ENCODE peak calls at places on chromosomes 1 and 21, in nine cellular contexts. O, N, I, R, F, E, D, X and S are unnamed samples.

GRCh38 chr1:9284061-9284460 is 8.6 kb upstream of the SPSB1 start:
- DNase-seq in O (no peak), N (no peak), I (no peak), R (no peak), F (no peak), E (no peak), D (no peak), X (no peak), S (no peak)

GRCh38 chr1:239763850-239764249 is 327.8 kb upstream of the FMN2 start:
- DNase-seq in O (no peak), N (no peak), I (no peak), R (no peak), F (no peak), E (no peak), D (no peak), X (no peak), S (no peak)

GRCh38 chr21:45417256-45417950 is 12.4 kb downstream of the COL18A1 start:
- DNase-seq in O (no peak), N (no peak), I (no peak), R (no peak), F (no peak), E (no peak), D (no peak), X (no peak), S (no peak)

GRCh38 chr1:229101011-229101410 is 169.9 kb upstream of the RAB4A start:
- DNase-seq in O (no peak), N (no peak), I (no peak), R (no peak), F (no peak), E (no peak), D (no peak), X (no peak), S (no peak)

GRCh38 chr1:65001238-65001792 is 35.0 kb upstream of the JAK1 start:
- DNase-seq in O (no peak), N (no peak), I (peak), R (no peak), F (no peak), E (no peak), D (no peak), X (no peak), S (peak)

GRCh38 chr1:43539726-43540434 is 9.2 kb downstream of the PTPRF start:
- DNase-seq in O (no peak), N (no peak), I (no peak), R (no peak), F (no peak), E (no peak), D (no peak), X (no peak), S (no peak)

GRCh38 chr1:87410771-87411170 is 82.1 kb downstream of the LMO4 start:
- DNase-seq in O (no peak), N (no peak), I (no peak), R (no peak), F (peak), E (no peak), D (no peak), X (no peak), S (no peak)

GRCh38 chr1:116544588-116545358 is 26.1 kb downstream of the CD58 start:
- DNase-seq in O (no peak), N (no peak), I (no peak), R (no peak), F (no peak), E (no peak), D (no peak), X (no peak), S (no peak)

GRCh38 chr1:150778409-150778808 is 12.8 kb upstream of the CTSS start:
- DNase-seq in O (no peak), N (no peak), I (no peak), R (no peak), F (no peak), E (no peak), D (no peak), X (no peak), S (no peak)

GRCh38 chr1:14929547-14930223 is 223.9 kb upstream of the TMEM51 start:
- DNase-seq in O (no peak), N (no peak), I (peak), R (no peak), F (no peak), E (no peak), D (no peak), X (no peak), S (no peak)

GRCh38 chr21:45364464-45365185 is 40.3 kb upstream of the COL18A1 start:
- DNase-seq in O (no peak), N (peak), I (no peak), R (no peak), F (no peak), E (no peak), D (no peak), X (no peak), S (no peak)

GRCh38 chr1:92084651-92085050 is 4.5 kb downstream of the BTBD8 start:
- DNase-seq in O (no peak), N (no peak), I (no peak), R (no peak), F (no peak), E (no peak), D (no peak), X (no peak), S (no peak)

GRCh38 chr1:217363319-217363718 is 267.6 kb downstream of the GPATCH2 start:
- DNase-seq in O (no peak), N (no peak), I (no peak), R (no peak), F (no peak), E (no peak), D (no peak), X (no peak), S (no peak)

GRCh38 chr21:32653326-32653901 is 41.2 kb upstream of the CFAP298 start:
- DNase-seq in O (peak), N (peak), I (peak), R (no peak), F (peak), E (peak), D (peak), X (peak), S (peak)

GRCh38 chr1:236508593-236509027 is 15.2 kb upstream of the LGALS8 start:
- DNase-seq in O (no peak), N (no peak), I (no peak), R (peak), F (no peak), E (no peak), D (no peak), X (no peak), S (no peak)

GRCh38 chr1:12338793-12339192 is 109.0 kb downstream of the VPS13D start:
- DNase-seq in O (no peak), N (no peak), I (no peak), R (no peak), F (no peak), E (no peak), D (no peak), X (no peak), S (no peak)

GRCh38 chr1:12333036-12333785 is 103.4 kb downstream of the VPS13D start:
- DNase-seq in O (no peak), N (no peak), I (no peak), R (no peak), F (no peak), E (no peak), D (no peak), X (no peak), S (no peak)

GRCh38 chr1:12338017-12338416 is 108.2 kb downstream of the VPS13D start:
- DNase-seq in O (no peak), N (no peak), I (no peak), R (no peak), F (no peak), E (no peak), D (no peak), X (no peak), S (no peak)

GRCh38 chr1:12336436-12336835 is 106.6 kb downstream of the VPS13D start:
- DNase-seq in O (no peak), N (no peak), I (no peak), R (no peak), F (no peak), E (no peak), D (no peak), X (no peak), S (no peak)

DNA sequence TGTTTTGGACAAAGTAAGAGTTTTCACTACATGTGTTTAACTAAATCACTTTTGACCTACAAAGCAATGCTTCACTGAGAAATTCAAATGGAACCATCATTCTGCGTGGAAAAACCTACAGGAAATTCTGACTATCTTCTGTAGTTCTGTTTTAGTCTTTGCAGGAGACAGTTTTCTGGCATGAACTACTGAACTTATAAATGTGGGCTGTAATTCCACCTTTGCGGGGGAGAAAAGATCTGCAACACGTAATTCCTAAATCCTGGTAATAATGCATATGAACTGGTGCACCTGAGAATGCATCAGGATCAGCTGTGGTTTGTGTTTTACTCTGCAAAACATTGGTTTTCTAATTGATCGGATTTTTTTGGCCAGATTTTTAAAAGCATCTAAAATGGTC is 106.0 kb downstream of the VPS13D start:
- DNase-seq in O (no peak), N (no peak), I (no peak), R (no peak), F (no peak), E (no peak), D (no peak), X (no peak), S (no peak)
- TF ChIP-seq REST in O (no peak), N (no peak), I (no peak), R (no peak), F (no peak), E (no peak), D (no peak), X (no peak), S (no peak)

DNA sequence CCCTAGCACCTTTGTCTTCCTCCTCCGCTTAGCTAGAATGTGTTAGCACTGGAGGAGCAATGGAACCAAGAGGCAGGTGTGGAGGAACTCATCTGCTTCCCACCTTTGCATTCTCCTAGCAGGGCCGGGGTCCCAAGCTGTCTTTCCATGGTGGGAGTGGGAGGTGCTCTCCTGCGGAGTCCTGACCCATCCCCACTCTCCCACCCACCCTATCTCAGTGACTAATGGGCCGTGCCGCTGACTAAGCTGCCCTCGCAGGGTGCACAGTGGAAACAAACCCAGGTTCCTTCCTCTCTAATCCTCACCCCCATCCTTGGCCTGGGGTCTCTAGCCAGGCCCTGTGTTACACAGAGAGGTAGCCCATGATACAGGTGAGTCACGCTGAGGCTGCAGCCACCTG is 177.5 kb downstream of the HIVEP3 start:
- DNase-seq in O (no peak), N (no peak), I (no peak), R (no peak), F (no peak), E (no peak), D (no peak), X (no peak), S (no peak)
- TF ChIP-seq REST in O (no peak), N (no peak), I (no peak), R (no peak), F (no peak), E (no peak), D (no peak), X (no peak), S (no peak)

DNA sequence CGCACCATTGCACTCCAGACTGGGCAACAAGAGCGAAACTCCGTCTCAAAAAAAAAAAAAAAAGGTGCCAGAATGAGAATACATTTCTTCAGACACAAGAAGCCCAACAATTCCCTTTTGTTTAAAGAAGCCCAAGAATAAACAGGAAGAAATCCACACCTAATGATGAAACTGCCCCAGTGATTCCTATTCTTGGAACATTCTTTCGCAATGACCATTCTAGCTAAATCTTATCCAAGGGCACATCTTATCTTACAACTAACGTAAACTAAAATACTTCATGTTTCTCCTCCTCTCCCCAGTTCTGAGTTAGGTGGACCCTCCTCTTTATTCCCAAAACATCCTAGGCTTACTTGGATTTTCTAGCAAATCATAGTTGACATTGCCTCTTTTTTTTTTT is 18.4 kb upstream of the OTUD3 start:
- DNase-seq in O (no peak), N (no peak), I (no peak), R (no peak), F (no peak), E (no peak), D (no peak), X (no peak), S (no peak)
- TF ChIP-seq REST in O (no peak), N (no peak), I (no peak), R (no peak), F (no peak), E (no peak), D (no peak), X (no peak), S (no peak)

GRCh38 chr1:115283681-115284146 is 54.3 kb downstream of the NGF start:
- DNase-seq in O (no peak), N (no peak), I (no peak), R (no peak), F (no peak), E (no peak), D (no peak), X (no peak), S (no peak)

GRCh38 chr1:115286431-115287205 is 51.4 kb downstream of the NGF start:
- DNase-seq in O (no peak), N (no peak), I (no peak), R (no peak), F (no peak), E (no peak), D (no peak), X (no peak), S (no peak)

GRCh38 chr1:115282825-115283224 is 55.2 kb downstream of the NGF start:
- DNase-seq in O (no peak), N (no peak), I (no peak), R (no peak), F (no peak), E (no peak), D (no peak), X (no peak), S (no peak)

GRCh38 chr1:115283249-115283648 is 54.8 kb downstream of the NGF start:
- DNase-seq in O (no peak), N (no peak), I (no peak), R (no peak), F (no peak), E (no peak), D (no peak), X (no peak), S (no peak)

DNA sequence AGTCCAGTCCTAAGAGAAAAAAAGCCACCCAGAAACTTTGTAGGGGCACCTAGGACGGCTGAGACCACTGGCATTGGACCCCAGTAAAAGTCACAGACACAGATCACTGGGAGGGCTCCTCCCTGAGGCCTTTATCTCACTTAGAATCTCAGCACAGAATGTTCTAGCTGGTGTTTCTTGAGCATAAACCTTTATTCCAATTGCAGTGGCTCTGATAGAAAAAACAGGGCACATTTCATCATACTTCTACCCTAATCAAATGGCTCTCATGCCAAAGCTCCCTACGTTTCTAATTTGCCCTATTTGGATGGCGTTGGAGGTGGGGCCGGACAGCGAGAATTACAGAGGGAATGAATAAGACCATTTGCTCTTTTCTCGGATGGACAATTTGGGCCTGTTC is 53.8 kb downstream of the NGF start:
- DNase-seq in O (no peak), N (no peak), I (no peak), R (no peak), F (no peak), E (no peak), D (no peak), X (no peak), S (no peak)
- TF ChIP-seq REST in O (no peak), N (no peak), I (no peak), R (no peak), F (no peak), E (no peak), D (no peak), X (no peak), S (no peak)

GRCh38 chr21:43332872-43333300 is 94.0 kb downstream of the SIK1 start:
- DNase-seq in O (no peak), N (no peak), I (no peak), R (no peak), F (no peak), E (no peak), D (no peak), X (no peak), S (no peak)

GRCh38 chr21:43333301-43334062 is 93.4 kb downstream of the SIK1 start:
- DNase-seq in O (no peak), N (peak), I (no peak), R (no peak), F (no peak), E (no peak), D (peak), X (no peak), S (peak)

GRCh38 chr21:43334214-43334958 is 92.5 kb downstream of the SIK1 start:
- DNase-seq in O (no peak), N (no peak), I (no peak), R (no peak), F (no peak), E (no peak), D (no peak), X (no peak), S (no peak)

GRCh38 chr21:43332461-43332860 is 94.5 kb downstream of the SIK1 start:
- DNase-seq in O (no peak), N (no peak), I (no peak), R (no peak), F (no peak), E (no peak), D (no peak), X (no peak), S (no peak)

GRCh38 chr21:43335119-43335518 is 91.8 kb downstream of the SIK1 start:
- DNase-seq in O (no peak), N (no peak), I (no peak), R (no peak), F (no peak), E (no peak), D (no peak), X (no peak), S (no peak)
- TF ChIP-seq REST in O (no peak), N (no peak), I (no peak), R (no peak), F (no peak), E (no peak), D (no peak), X (no peak), S (no peak)

GRCh38 chr1:31577515-31578191 is 1.3 kb downstream of the TINAGL1 start:
- DNase-seq in O (no peak), N (no peak), I (peak), R (no peak), F (no peak), E (no peak), D (peak), X (no peak), S (peak)

GRCh38 chr1:31574749-31575372 is 1.5 kb upstream of the TINAGL1 start:
- DNase-seq in O (no peak), N (no peak), I (peak), R (no peak), F (no peak), E (no peak), D (no peak), X (no peak), S (no peak)

GRCh38 chr1:31576201-31576669 is at the start of gene TINAGL1:
- DNase-seq in O (peak), N (no peak), I (peak), R (no peak), F (no peak), E (no peak), D (peak), X (no peak), S (peak)

GRCh38 chr1:31576743-31577455 is 584 bp downstream of the TINAGL1 start:
- DNase-seq in O (no peak), N (no peak), I (no peak), R (no peak), F (no peak), E (no peak), D (no peak), X (no peak), S (no peak)

DNA sequence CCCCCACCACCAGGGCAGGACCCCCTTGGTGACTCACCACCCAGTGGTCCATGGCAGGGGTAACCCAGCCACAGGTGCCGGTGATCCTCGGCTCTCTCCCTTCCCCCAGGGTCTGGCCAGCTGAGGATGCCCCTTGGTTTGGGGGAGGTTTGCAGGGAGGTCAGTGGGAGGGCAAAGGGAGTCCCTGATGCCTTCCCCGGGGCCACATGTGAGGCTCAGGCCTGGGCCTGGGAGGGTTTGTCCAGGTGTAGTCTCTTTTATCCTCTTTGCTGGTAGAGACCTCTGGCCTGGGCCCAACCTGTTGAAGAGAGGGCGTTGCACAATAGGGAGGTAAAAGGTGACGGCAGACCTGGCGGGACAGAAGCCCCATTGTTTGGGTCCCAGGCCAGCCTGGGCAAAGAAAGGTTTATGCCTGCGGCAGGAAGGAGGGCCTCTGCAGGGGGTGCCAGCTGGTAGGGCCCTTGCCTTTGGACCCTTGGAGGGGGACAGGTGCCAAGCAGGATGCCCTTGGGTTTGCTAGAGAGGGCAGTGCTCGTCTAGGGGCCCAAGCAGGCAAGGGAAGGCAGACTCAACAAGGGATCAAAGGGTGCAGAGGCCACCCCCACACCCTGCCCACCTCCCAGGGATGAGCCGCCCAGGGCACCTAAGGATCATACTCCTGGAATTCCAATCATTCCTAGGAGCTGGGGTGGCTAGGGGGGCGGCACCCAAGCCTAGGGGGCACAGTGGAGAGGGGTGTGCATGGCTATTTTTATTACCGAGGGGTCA is 758 bp upstream of the TINAGL1 start:
- DNase-seq in O (peak), N (no peak), I (peak), R (no peak), F (no peak), E (no peak), D (peak), X (no peak), S (peak)
- TF ChIP-seq REST in O (no peak), N (no peak), I (no peak), R (no peak), F (no peak), E (no peak), D (no peak), X (no peak), S (no peak)

GRCh38 chr1:154454391-154455120 is 47.5 kb upstream of the TDRD10 start:
- DNase-seq in O (no peak), N (no peak), I (no peak), R (no peak), F (no peak), E (peak), D (no peak), X (no peak), S (no peak)
- TF ChIP-seq REST in O (no peak), N (no peak), I (no peak), R (no peak), F (no peak), E (no peak), D (no peak), X (no peak), S (no peak)

DNA sequence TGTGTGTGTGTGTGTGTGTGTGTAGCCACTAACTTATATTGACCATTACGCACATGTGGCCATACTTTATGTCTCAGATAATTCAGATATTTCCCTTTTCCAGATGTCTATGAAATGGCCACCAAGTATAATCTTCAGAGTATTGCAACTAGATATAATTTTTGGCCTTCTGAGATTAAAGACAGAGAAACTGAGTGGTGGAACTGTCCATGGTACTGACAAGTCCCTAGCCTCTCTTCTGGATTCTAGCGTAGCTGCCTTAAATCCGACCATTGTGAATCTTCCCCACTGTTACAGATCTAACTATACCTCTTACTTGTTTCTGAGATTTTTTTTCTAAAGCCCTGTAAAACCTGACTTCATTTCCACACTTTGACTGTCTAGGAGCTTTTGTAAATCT is 100.0 kb upstream of the SERTAD4 start:
- DNase-seq in O (no peak), N (no peak), I (peak), R (no peak), F (no peak), E (no peak), D (no peak), X (no peak), S (peak)
- TF ChIP-seq REST in O (peak), N (peak), I (peak), R (peak), F (peak), E (peak), D (peak), X (peak), S (peak)

GRCh38 chr21:25039461-25040380 is 567.6 kb downstream of the MRPL39 start:
- DNase-seq in O (no peak), N (no peak), I (no peak), R (peak), F (no peak), E (peak), D (no peak), X (peak), S (peak)
- TF ChIP-seq REST in O (no peak), N (no peak), I (no peak), R (no peak), F (no peak), E (no peak), D (no peak), X (no peak), S (no peak)